ENCODE peak calls at places on chromosomes 2 and 18, in seven cellular contexts. One of them, this sample, is unnamed.
A peak's percentile ranks its signal among the peaks of the same experiment; 100 is the strongest.

GRCh38 chr2:71697106-71698010 is 244.0 kb downstream of the DYSF start:
- DNase-seq in activated naive CD4-positive, alpha-beta T cell treated with Interleukin-2 at 50 U/mL for 16 hours: no peak
- DNase-seq in stromal cell of bone marrow: no peak
- DNase-seq in astrocyte: no peak
- DNase-seq in choroid plexus epithelial cell: no peak
- DNase-seq in mesenchymal stem cell: no peak
- DNase-seq in stimulated activated CD4-positive, alpha-beta T cell treated with anti-CD3 and anti-CD28 coated beads, Interleukin-4, amount 100 ng/mL, for 48 hours: no peak
- DNase-seq in this sample: no peak

GRCh38 chr2:180663016-180663471 is 317.4 kb upstream of the UBE2E3 start:
- DNase-seq in mesenchymal stem cell: no peak
- DNase-seq in stromal cell of bone marrow: peak; percentile 33
- DNase-seq in activated naive CD4-positive, alpha-beta T cell treated with Interleukin-2 at 50 U/mL for 16 hours: no peak
- DNase-seq in choroid plexus epithelial cell: no peak
- DNase-seq in stimulated activated CD4-positive, alpha-beta T cell treated with anti-CD3 and anti-CD28 coated beads, Interleukin-4, amount 100 ng/mL, for 48 hours: no peak
- DNase-seq in astrocyte: no peak
- DNase-seq in this sample: no peak

GRCh38 chr2:139142252-139142651 is 362.1 kb upstream of the NXPH2 start:
- DNase-seq in stimulated activated CD4-positive, alpha-beta T cell treated with anti-CD3 and anti-CD28 coated beads, Interleukin-4, amount 100 ng/mL, for 48 hours: no peak
- DNase-seq in astrocyte: peak; percentile 9
- DNase-seq in choroid plexus epithelial cell: peak; percentile 41
- DNase-seq in mesenchymal stem cell: peak; percentile 30
- DNase-seq in activated naive CD4-positive, alpha-beta T cell treated with Interleukin-2 at 50 U/mL for 16 hours: no peak
- DNase-seq in stromal cell of bone marrow: peak; percentile 12
- DNase-seq in this sample: no peak

GRCh38 chr2:172792711-172793110 is 57.1 kb downstream of the RAPGEF4 start:
- DNase-seq in stromal cell of bone marrow: no peak
- DNase-seq in choroid plexus epithelial cell: peak; percentile 51
- DNase-seq in activated naive CD4-positive, alpha-beta T cell treated with Interleukin-2 at 50 U/mL for 16 hours: no peak
- DNase-seq in mesenchymal stem cell: no peak
- DNase-seq in astrocyte: peak; percentile 71
- DNase-seq in stimulated activated CD4-positive, alpha-beta T cell treated with anti-CD3 and anti-CD28 coated beads, Interleukin-4, amount 100 ng/mL, for 48 hours: no peak
- DNase-seq in this sample: no peak

GRCh38 chr18:66440433-66440832 is 163.5 kb downstream of the CDH19 start:
- DNase-seq in mesenchymal stem cell: no peak
- DNase-seq in astrocyte: no peak
- DNase-seq in stimulated activated CD4-positive, alpha-beta T cell treated with anti-CD3 and anti-CD28 coated beads, Interleukin-4, amount 100 ng/mL, for 48 hours: no peak
- DNase-seq in choroid plexus epithelial cell: no peak
- DNase-seq in activated naive CD4-positive, alpha-beta T cell treated with Interleukin-2 at 50 U/mL for 16 hours: no peak
- DNase-seq in stromal cell of bone marrow: no peak
- DNase-seq in this sample: no peak

GRCh38 chr2:63058742-63059433 is 8.3 kb downstream of the OTX1 start:
- DNase-seq in activated naive CD4-positive, alpha-beta T cell treated with Interleukin-2 at 50 U/mL for 16 hours: no peak
- DNase-seq in stimulated activated CD4-positive, alpha-beta T cell treated with anti-CD3 and anti-CD28 coated beads, Interleukin-4, amount 100 ng/mL, for 48 hours: no peak
- DNase-seq in astrocyte: no peak
- DNase-seq in stromal cell of bone marrow: no peak
- DNase-seq in mesenchymal stem cell: peak; percentile 13
- DNase-seq in choroid plexus epithelial cell: no peak
- DNase-seq in this sample: no peak

GRCh38 chr2:43049836-43050796 is 176.3 kb downstream of the ZFP36L2 start:
- DNase-seq in choroid plexus epithelial cell: no peak
- DNase-seq in stromal cell of bone marrow: no peak
- DNase-seq in stimulated activated CD4-positive, alpha-beta T cell treated with anti-CD3 and anti-CD28 coated beads, Interleukin-4, amount 100 ng/mL, for 48 hours: no peak
- DNase-seq in astrocyte: no peak
- DNase-seq in activated naive CD4-positive, alpha-beta T cell treated with Interleukin-2 at 50 U/mL for 16 hours: no peak
- DNase-seq in mesenchymal stem cell: no peak
- DNase-seq in this sample: no peak

GRCh38 chr2:43133708-43134570 is 92.5 kb downstream of the ZFP36L2 start:
- DNase-seq in stromal cell of bone marrow: no peak
- DNase-seq in mesenchymal stem cell: no peak
- DNase-seq in choroid plexus epithelial cell: no peak
- DNase-seq in activated naive CD4-positive, alpha-beta T cell treated with Interleukin-2 at 50 U/mL for 16 hours: peak; percentile 70
- DNase-seq in astrocyte: no peak
- DNase-seq in stimulated activated CD4-positive, alpha-beta T cell treated with anti-CD3 and anti-CD28 coated beads, Interleukin-4, amount 100 ng/mL, for 48 hours: peak; percentile 55
- DNase-seq in this sample: no peak

GRCh38 chr18:35478520-35479435 is 19.0 kb downstream of the INO80C start:
- DNase-seq in mesenchymal stem cell: peak; percentile 98
- DNase-seq in activated naive CD4-positive, alpha-beta T cell treated with Interleukin-2 at 50 U/mL for 16 hours: peak; percentile 42
- DNase-seq in astrocyte: peak; percentile 79
- DNase-seq in stromal cell of bone marrow: peak; percentile 95
- DNase-seq in stimulated activated CD4-positive, alpha-beta T cell treated with anti-CD3 and anti-CD28 coated beads, Interleukin-4, amount 100 ng/mL, for 48 hours: peak; percentile 24
- DNase-seq in choroid plexus epithelial cell: peak; percentile 88
- DNase-seq in this sample: no peak

GRCh38 chr2:109124982-109125594 is 3.9 kb upstream of the SH3RF3 start:
- DNase-seq in stromal cell of bone marrow: no peak
- DNase-seq in activated naive CD4-positive, alpha-beta T cell treated with Interleukin-2 at 50 U/mL for 16 hours: no peak
- DNase-seq in stimulated activated CD4-positive, alpha-beta T cell treated with anti-CD3 and anti-CD28 coated beads, Interleukin-4, amount 100 ng/mL, for 48 hours: no peak
- DNase-seq in mesenchymal stem cell: no peak
- DNase-seq in choroid plexus epithelial cell: no peak
- DNase-seq in astrocyte: no peak
- DNase-seq in this sample: no peak

GRCh38 chr2:8659735-8660492 is 21.9 kb upstream of the ID2 start:
- DNase-seq in stimulated activated CD4-positive, alpha-beta T cell treated with anti-CD3 and anti-CD28 coated beads, Interleukin-4, amount 100 ng/mL, for 48 hours: no peak
- DNase-seq in astrocyte: no peak
- DNase-seq in stromal cell of bone marrow: no peak
- DNase-seq in choroid plexus epithelial cell: no peak
- DNase-seq in mesenchymal stem cell: no peak
- DNase-seq in activated naive CD4-positive, alpha-beta T cell treated with Interleukin-2 at 50 U/mL for 16 hours: no peak
- DNase-seq in this sample: no peak

GRCh38 chr2:194062401-194062800 is 1594.6 kb upstream of the SLC39A10 start:
- DNase-seq in stimulated activated CD4-positive, alpha-beta T cell treated with anti-CD3 and anti-CD28 coated beads, Interleukin-4, amount 100 ng/mL, for 48 hours: no peak
- DNase-seq in astrocyte: no peak
- DNase-seq in choroid plexus epithelial cell: no peak
- DNase-seq in activated naive CD4-positive, alpha-beta T cell treated with Interleukin-2 at 50 U/mL for 16 hours: no peak
- DNase-seq in mesenchymal stem cell: no peak
- DNase-seq in stromal cell of bone marrow: no peak
- DNase-seq in this sample: no peak

GRCh38 chr2:208265371-208265806 is 666 bp upstream of the PIKFYVE start:
- DNase-seq in activated naive CD4-positive, alpha-beta T cell treated with Interleukin-2 at 50 U/mL for 16 hours: peak; percentile 44
- DNase-seq in choroid plexus epithelial cell: peak; percentile 78
- DNase-seq in stromal cell of bone marrow: peak; percentile 7
- DNase-seq in mesenchymal stem cell: no peak
- DNase-seq in astrocyte: peak; percentile 56
- DNase-seq in stimulated activated CD4-positive, alpha-beta T cell treated with anti-CD3 and anti-CD28 coated beads, Interleukin-4, amount 100 ng/mL, for 48 hours: no peak
- DNase-seq in this sample: peak; percentile 37

GRCh38 chr2:207061181-207061580 is 104.6 kb downstream of the KLF7 start:
- DNase-seq in mesenchymal stem cell: no peak
- DNase-seq in stimulated activated CD4-positive, alpha-beta T cell treated with anti-CD3 and anti-CD28 coated beads, Interleukin-4, amount 100 ng/mL, for 48 hours: no peak
- DNase-seq in activated naive CD4-positive, alpha-beta T cell treated with Interleukin-2 at 50 U/mL for 16 hours: no peak
- DNase-seq in choroid plexus epithelial cell: no peak
- DNase-seq in stromal cell of bone marrow: no peak
- DNase-seq in astrocyte: peak; percentile 37
- DNase-seq in this sample: no peak

GRCh38 chr2:15980605-15981098 is 40.3 kb downstream of the MYCN start:
- DNase-seq in stimulated activated CD4-positive, alpha-beta T cell treated with anti-CD3 and anti-CD28 coated beads, Interleukin-4, amount 100 ng/mL, for 48 hours: no peak
- DNase-seq in astrocyte: no peak
- DNase-seq in mesenchymal stem cell: no peak
- DNase-seq in choroid plexus epithelial cell: no peak
- DNase-seq in stromal cell of bone marrow: no peak
- DNase-seq in activated naive CD4-positive, alpha-beta T cell treated with Interleukin-2 at 50 U/mL for 16 hours: no peak
- DNase-seq in this sample: no peak

This sample was measured in GM12892.